ENCODE peak calls at places on chromosomes 2 and 18, in nine cellular contexts. C is IMR-90, O is transverse colon, W is HepG2, P is NB4, E is body of pancreas, T is heart left ventricle, H is breast epithelium, I is esophagus muscularis mucosa. Y is an unnamed sample.

GRCh38 chr2:73013941-73014340 is 57.6 kb downstream of the SFXN5 start:
- DNase-seq in E (no peak), O (no peak), P (no peak), I (no peak), C (peak), T (no peak), W (no peak), H (no peak), Y (no peak)

GRCh38 chr18:50751490-50751889 is 68.3 kb downstream of the MRO start:
- DNase-seq in E (no peak), T (no peak), H (no peak), O (no peak), C (no peak), I (no peak), P (no peak), W (no peak), Y (no peak)

GRCh38 chr2:51881673-51882072 is 849.7 kb upstream of the NRXN1 start:
- DNase-seq in P (no peak), W (no peak), O (no peak), I (no peak), E (no peak), C (no peak), H (no peak), T (no peak), Y (no peak)

GRCh38 chr2:168165985-168166901 is 81.2 kb downstream of the STK39 start:
- DNase-seq in O (no peak), P (peak), W (peak), I (no peak), E (no peak), C (no peak), H (no peak), T (no peak), Y (no peak)

GRCh38 chr2:187527262-187527661 is 27.0 kb downstream of the TFPI start:
- DNase-seq in H (no peak), O (no peak), W (peak), I (no peak), P (no peak), E (no peak), C (peak), T (no peak), Y (no peak)

GRCh38 chr18:67794512-67794911 is 278.0 kb upstream of the DSEL start:
- DNase-seq in H (no peak), W (no peak), I (no peak), O (no peak), T (no peak), E (no peak), P (no peak), C (peak), Y (no peak)

GRCh38 chr2:219215871-219216536 is 2.8 kb downstream of the ABCB6 start:
- DNase-seq in T (no peak), E (no peak), O (no peak), P (no peak), H (no peak), W (no peak), C (no peak), I (no peak), Y (no peak)

GRCh38 chr2:227407601-227408089 is 19.9 kb upstream of the SCYGR1 start:
- DNase-seq in T (peak), I (no peak), H (peak), C (no peak), O (peak), W (no peak), E (no peak), P (peak), Y (no peak)

GRCh38 chr2:241410739-241411176 is 54.7 kb downstream of the FARP2 start:
- DNase-seq in E (peak), I (no peak), H (no peak), T (no peak), O (no peak), W (peak), P (no peak), C (peak), Y (no peak)

GRCh38 chr2:126902859-126903258 is 4.2 kb downstream of the TEX51 start:
- DNase-seq in T (no peak), C (no peak), H (no peak), P (no peak), W (no peak), I (no peak), E (no peak), O (no peak), Y (no peak)

GRCh38 chr2:60227014-60227413 is 326.4 kb downstream of the BCL11A start:
- DNase-seq in W (no peak), C (no peak), T (no peak), H (no peak), P (no peak), O (no peak), I (no peak), E (no peak), Y (no peak)

GRCh38 chr2:99417396-99417795 is 72.4 kb downstream of the REV1 start:
- DNase-seq in W (no peak), P (no peak), I (no peak), T (no peak), H (no peak), C (no peak), O (no peak), E (no peak), Y (no peak)

GRCh38 chr2:212536385-212537310 is 2.0 kb downstream of the ERBB4 start:
- DNase-seq in C (no peak), P (no peak), O (no peak), I (no peak), T (peak), W (no peak), H (no peak), E (peak), Y (no peak)

GRCh38 chr2:232887171-232887850 is 17.2 kb downstream of the SNORC start:
- DNase-seq in O (no peak), W (no peak), H (peak), T (no peak), E (peak), I (no peak), C (no peak), P (peak), Y (no peak)

GRCh38 chr2:53744395-53745065 is 23.1 kb upstream of the CHAC2 start:
- DNase-seq in I (no peak), O (no peak), T (no peak), W (no peak), E (no peak), P (no peak), H (no peak), C (peak), Y (no peak)

GRCh38 chr2:97697252-97698235 is 15.8 kb upstream of the ZAP70 start:
- DNase-seq in H (peak), I (peak), P (peak), T (peak), O (peak), C (peak), W (peak), E (peak), Y (peak)

DNA sequence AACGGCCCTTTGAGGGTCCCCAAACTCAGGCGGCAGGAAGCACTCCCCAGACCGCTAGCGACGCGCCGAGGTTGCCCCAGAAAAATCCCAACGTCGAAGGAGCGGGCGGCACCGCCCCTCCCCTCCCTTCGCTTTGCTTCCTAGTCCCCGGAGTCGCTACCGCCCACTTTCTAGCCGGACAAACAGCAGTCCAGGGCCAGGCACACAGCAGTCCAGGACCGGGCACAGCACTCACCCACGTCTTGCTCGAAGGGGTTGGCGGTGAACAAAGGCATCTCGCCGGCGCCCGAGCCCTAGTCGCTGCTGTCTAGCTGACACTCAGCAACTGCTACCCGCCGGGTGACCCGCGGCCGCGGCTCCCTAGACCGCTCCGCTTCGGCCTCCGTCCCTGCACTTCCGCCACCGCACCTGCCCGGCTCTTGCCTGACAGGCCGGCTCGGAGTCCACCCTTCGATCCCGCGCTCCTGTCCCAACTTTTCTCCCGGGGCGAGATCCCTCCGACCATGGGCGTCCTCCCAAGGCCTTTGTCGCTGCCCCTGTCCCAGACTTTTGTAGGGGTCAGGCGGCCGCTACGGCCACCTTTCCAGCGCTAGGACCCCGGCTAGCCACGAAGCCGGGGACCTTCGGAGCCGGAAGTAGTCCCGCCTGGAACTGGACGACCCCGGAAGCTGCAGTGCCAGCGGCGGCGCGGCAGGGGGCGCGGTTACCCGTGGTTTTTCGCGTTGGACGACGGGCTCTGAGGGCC is at the start of gene STAM2:
- DNase-seq in O (peak), H (peak), P (peak), E (peak), I (peak), T (peak), C (peak), W (peak), Y (peak)
- TF ChIP-seq POLR2A in O (peak), H (peak), P (peak), E (peak), I (peak), T (peak), C (peak), W (peak), Y (peak)

DNA sequence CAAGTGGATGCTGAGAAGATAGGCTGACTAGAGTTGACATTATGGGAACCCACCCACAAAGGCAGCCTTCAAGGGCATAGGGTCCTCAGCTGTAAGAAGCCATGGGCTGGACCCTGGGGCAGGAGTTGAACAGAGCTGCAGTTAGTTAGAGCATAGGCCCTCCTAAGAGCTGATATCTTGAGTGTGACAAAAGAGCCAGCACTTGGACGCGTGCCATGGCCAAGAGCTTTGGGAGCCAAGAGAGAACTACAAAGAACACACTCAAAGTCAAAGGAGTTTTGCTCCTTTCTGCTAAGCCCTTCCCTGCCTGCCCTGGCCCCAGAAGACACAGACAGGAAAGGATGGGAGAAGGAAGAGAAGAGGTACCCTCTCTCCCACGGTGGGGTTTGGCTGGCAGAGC is 29.9 kb upstream of the AGAP1 start:
- DNase-seq in O (no peak), I (no peak), E (peak), W (no peak), T (peak), P (no peak), H (no peak), C (no peak), Y (no peak)
- TF ChIP-seq POLR2A in O (no peak), I (no peak), E (no peak), W (no peak), T (no peak), P (no peak), H (no peak), C (no peak), Y (no peak)

GRCh38 chr2:20446280-20446916 is 476 bp upstream of the RHOB start:
- DNase-seq in W (no peak), O (no peak), P (no peak), E (peak), I (no peak), T (peak), C (no peak), H (no peak), Y (no peak)

GRCh38 chr2:20443276-20443920 is 3.5 kb upstream of the RHOB start:
- DNase-seq in P (peak), H (no peak), E (peak), O (peak), C (peak), T (no peak), W (peak), I (no peak), Y (peak)

GRCh38 chr2:20444993-20445910 is 1.6 kb upstream of the RHOB start:
- DNase-seq in O (peak), T (no peak), W (no peak), C (no peak), H (no peak), E (peak), I (no peak), P (no peak), Y (no peak)

GRCh38 chr2:20446917-20447436 is at the start of gene RHOB:
- DNase-seq in O (peak), E (peak), W (peak), T (peak), H (peak), I (peak), P (peak), C (peak), Y (peak)

GRCh38 chr2:20444113-20444992 is 2.5 kb upstream of the RHOB start:
- DNase-seq in C (no peak), O (peak), T (no peak), W (no peak), E (peak), I (no peak), P (no peak), H (no peak), Y (no peak)
- TF ChIP-seq POLR2A in C (no peak), O (peak), T (peak), W (no peak), E (peak), I (no peak), P (no peak), H (no peak), Y (no peak)

GRCh38 chr2:23760746-23761145 is 166.2 kb downstream of the ATAD2B start:
- DNase-seq in T (no peak), C (peak), P (peak), H (no peak), O (no peak), W (peak), E (no peak), I (no peak), Y (peak)

GRCh38 chr2:23761638-23762037 is 165.3 kb downstream of the ATAD2B start:
- DNase-seq in E (no peak), H (no peak), O (no peak), T (no peak), W (no peak), I (no peak), P (peak), C (no peak), Y (peak)

GRCh38 chr2:23757686-23758433 is 169.1 kb downstream of the ATAD2B start:
- DNase-seq in H (no peak), W (peak), P (peak), I (no peak), E (no peak), T (peak), C (peak), O (no peak), Y (no peak)

GRCh38 chr2:23756593-23757292 is 170.2 kb downstream of the ATAD2B start:
- DNase-seq in T (no peak), W (no peak), P (no peak), C (no peak), O (no peak), I (no peak), H (no peak), E (no peak), Y (no peak)

GRCh38 chr2:23762141-23762540 is 164.8 kb downstream of the ATAD2B start:
- DNase-seq in I (no peak), H (no peak), O (no peak), T (no peak), P (no peak), W (no peak), C (no peak), E (no peak), Y (no peak)
- TF ChIP-seq POLR2A in I (no peak), H (no peak), O (no peak), T (no peak), P (no peak), W (no peak), C (no peak), E (no peak), Y (no peak)

GRCh38 chr2:74313497-74313896 is 29.7 kb downstream of the SLC4A5 start:
- DNase-seq in T (no peak), I (no peak), H (no peak), E (no peak), W (no peak), P (no peak), O (no peak), C (no peak), Y (no peak)

GRCh38 chr2:74317696-74318095 is 25.5 kb downstream of the SLC4A5 start:
- DNase-seq in H (no peak), I (no peak), T (no peak), W (no peak), E (no peak), P (no peak), C (no peak), O (no peak), Y (no peak)

GRCh38 chr2:74312913-74313312 is 30.3 kb downstream of the SLC4A5 start:
- DNase-seq in W (no peak), I (no peak), H (no peak), O (no peak), E (no peak), P (no peak), C (no peak), T (no peak), Y (no peak)

GRCh38 chr2:74314107-74314506 is 29.1 kb downstream of the SLC4A5 start:
- DNase-seq in C (no peak), H (no peak), W (no peak), T (no peak), P (no peak), E (no peak), I (no peak), O (no peak), Y (no peak)

GRCh38 chr2:74316616-74317295 is 26.5 kb downstream of the SLC4A5 start:
- DNase-seq in T (no peak), I (no peak), P (no peak), W (peak), H (no peak), C (no peak), E (no peak), O (no peak), Y (no peak)
- TF ChIP-seq POLR2A in T (no peak), I (no peak), P (no peak), W (no peak), H (no peak), C (no peak), E (no peak), O (no peak), Y (no peak)

GRCh38 chr2:44950646-44951045 is 9.1 kb downstream of the SIX3 start:
- DNase-seq in C (no peak), I (no peak), T (no peak), P (no peak), O (no peak), H (no peak), W (no peak), E (no peak), Y (no peak)

GRCh38 chr2:44949329-44950151 is 8.0 kb downstream of the SIX3 start:
- DNase-seq in T (no peak), P (no peak), I (no peak), O (no peak), W (no peak), H (no peak), C (peak), E (no peak), Y (no peak)

GRCh38 chr2:44946681-44947360 is 5.3 kb downstream of the SIX3 start:
- DNase-seq in H (no peak), W (no peak), I (no peak), E (no peak), O (no peak), C (no peak), T (no peak), P (no peak), Y (no peak)

GRCh38 chr2:44951124-44951523 is 9.6 kb downstream of the SIX3 start:
- DNase-seq in E (no peak), I (no peak), P (no peak), H (no peak), T (no peak), C (no peak), W (no peak), O (no peak), Y (no peak)

DNA sequence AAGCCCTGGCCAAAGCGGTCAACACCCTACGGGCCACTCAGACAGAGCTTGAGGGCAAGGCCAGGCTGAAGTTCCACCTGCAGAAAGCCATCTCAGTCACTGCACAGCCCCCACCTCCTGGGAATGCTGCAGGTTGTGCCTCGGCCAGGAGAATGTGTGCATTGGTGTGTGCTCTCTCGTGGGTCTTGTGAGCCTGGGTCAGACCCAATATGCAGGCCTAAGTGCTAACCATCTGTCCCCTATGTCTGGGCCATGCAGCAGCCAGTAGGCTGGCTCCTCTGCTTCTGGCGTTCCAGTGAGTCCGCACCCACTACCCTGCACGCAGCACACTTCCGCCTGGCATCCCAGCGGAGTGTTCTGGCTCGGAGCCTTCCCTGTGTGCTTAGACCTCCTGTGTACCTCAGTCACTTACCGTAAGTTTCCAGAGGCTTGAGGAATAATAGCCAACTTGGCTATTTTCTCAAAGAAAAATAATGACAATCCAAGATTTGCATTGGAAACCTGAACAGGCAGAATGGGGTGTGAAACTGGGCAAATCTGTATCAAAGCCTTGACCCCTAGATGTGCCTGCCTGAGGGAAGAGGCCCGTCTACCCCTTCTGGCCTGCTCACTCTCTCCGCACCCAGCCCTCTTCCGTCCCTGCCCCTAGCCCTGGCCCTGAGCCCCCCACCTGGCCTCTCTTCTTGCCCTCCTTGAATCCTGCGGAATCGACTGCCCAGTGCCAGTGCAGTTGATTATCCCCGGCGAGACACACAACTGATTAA is 7.2 kb downstream of the SIX3 start:
- DNase-seq in W (no peak), P (no peak), H (no peak), E (no peak), O (no peak), C (no peak), I (no peak), T (no peak), Y (no peak)
- TF ChIP-seq POLR2A in W (no peak), P (no peak), H (no peak), E (no peak), O (no peak), C (no peak), I (no peak), T (no peak), Y (no peak)

GRCh38 chr18:35042389-35043066 is 1.3 kb downstream of the MAPRE2 start:
- DNase-seq in C (no peak), O (no peak), E (no peak), T (no peak), I (no peak), W (no peak), H (no peak), P (no peak), Y (peak)

GRCh38 chr18:35039633-35040032 is 1.6 kb upstream of the MAPRE2 start:
- DNase-seq in I (no peak), E (no peak), C (peak), P (no peak), T (no peak), H (no peak), W (no peak), O (no peak), Y (peak)

GRCh38 chr18:35041752-35042379 is 653 bp downstream of the MAPRE2 start:
- DNase-seq in E (no peak), P (no peak), O (no peak), C (no peak), T (no peak), I (no peak), H (no peak), W (no peak), Y (peak)

GRCh38 chr18:35040638-35040987 is 600 bp upstream of the MAPRE2 start:
- DNase-seq in T (no peak), O (no peak), P (no peak), H (no peak), I (no peak), E (no peak), W (no peak), C (no peak), Y (no peak)

DNA sequence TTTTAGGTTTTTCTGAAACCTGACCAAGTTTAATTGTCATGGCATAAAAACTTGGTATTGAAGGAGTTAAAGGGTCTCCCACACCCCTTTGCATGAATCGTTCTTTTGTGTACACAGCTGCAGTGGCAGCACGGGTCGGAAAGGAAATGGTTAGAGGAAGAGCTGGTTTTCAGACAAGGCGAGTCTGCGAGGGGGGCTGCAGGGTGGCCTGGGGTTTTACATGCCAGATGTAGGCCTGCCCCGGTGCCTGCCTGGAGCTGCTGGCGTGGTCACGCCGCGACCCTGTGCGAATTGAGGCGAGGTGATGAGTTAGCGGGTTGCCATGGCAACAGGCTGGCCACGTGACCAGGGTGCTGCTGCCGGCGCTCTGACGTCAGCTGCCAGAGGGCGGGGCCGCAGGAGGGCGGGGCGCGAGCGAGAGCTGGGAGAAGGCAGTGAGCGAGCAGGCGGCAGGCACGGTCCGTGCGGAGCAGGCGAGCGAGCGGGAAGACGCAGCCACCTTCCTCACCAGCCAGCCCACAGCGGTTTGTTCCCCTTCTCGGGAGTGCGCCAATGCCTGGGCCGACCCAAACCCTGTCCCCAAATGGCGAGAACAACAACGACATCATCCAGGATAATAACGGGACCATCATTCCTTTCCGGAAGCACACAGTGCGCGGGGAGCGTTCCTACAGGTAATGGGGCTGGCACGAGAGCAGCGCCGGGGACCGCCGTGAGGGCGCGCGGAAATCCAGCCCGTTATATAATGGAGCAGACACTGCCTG is at the start of gene MAPRE2:
- DNase-seq in C (peak), I (peak), O (peak), T (peak), E (peak), W (peak), P (peak), H (peak), Y (peak)
- TF ChIP-seq POLR2A in C (peak), I (peak), O (peak), T (peak), E (peak), W (peak), P (peak), H (peak), Y (peak)